ENCODE peak calls at places on chromosomes 3 and 15, in six cellular contexts. One of them, this sample, is unnamed.

GRCh38 chr15:70271422-70272088 is 173.8 kb upstream of the TLE3 start:
- DNase-seq in stomach: no peak
- DNase-seq in K562: no peak
- DNase-seq in hepatocyte: peak; percentile 81
- DNase-seq in lower lobe of right lung: no peak
- DNase-seq in brain microvascular endothelial cell: peak; percentile 98
- DNase-seq in this sample: peak; percentile 81

GRCh38 chr3:156151824-156152428 is 31.5 kb downstream of the KCNAB1 start:
- DNase-seq in stomach: peak; percentile 74
- DNase-seq in K562: peak; percentile 47
- DNase-seq in hepatocyte: peak; percentile 86
- DNase-seq in lower lobe of right lung: peak; percentile 68
- DNase-seq in brain microvascular endothelial cell: peak; percentile 79
- DNase-seq in this sample: no peak

GRCh38 chr3:15331606-15332404 is 581 bp downstream of the SH3BP5 start:
- DNase-seq in stomach: peak; percentile 32
- DNase-seq in K562: no peak
- DNase-seq in hepatocyte: no peak
- DNase-seq in lower lobe of right lung: peak; percentile 63
- DNase-seq in brain microvascular endothelial cell: no peak
- DNase-seq in this sample: no peak

GRCh38 chr3:99842826-99843589 is 25.3 kb downstream of the CMSS1 start:
- DNase-seq in stomach: no peak
- DNase-seq in K562: no peak
- DNase-seq in hepatocyte: peak; percentile 67
- DNase-seq in lower lobe of right lung: no peak
- DNase-seq in brain microvascular endothelial cell: no peak
- DNase-seq in this sample: no peak

GRCh38 chr15:67146214-67146613 is 80.8 kb downstream of the SMAD3 start:
- DNase-seq in stomach: peak; percentile 45
- DNase-seq in K562: no peak
- DNase-seq in hepatocyte: peak; percentile 46
- DNase-seq in lower lobe of right lung: no peak
- DNase-seq in brain microvascular endothelial cell: peak; percentile 83
- DNase-seq in this sample: no peak

GRCh38 chr3:79604681-79605080 is 163.1 kb downstream of the ROBO1 start:
- DNase-seq in stomach: no peak
- DNase-seq in K562: no peak
- DNase-seq in hepatocyte: no peak
- DNase-seq in lower lobe of right lung: no peak
- DNase-seq in brain microvascular endothelial cell: no peak
- DNase-seq in this sample: no peak

GRCh38 chr3:43400162-43400561 is 113.8 kb downstream of the SNRK start:
- DNase-seq in stomach: no peak
- DNase-seq in K562: no peak
- DNase-seq in hepatocyte: no peak
- DNase-seq in lower lobe of right lung: no peak
- DNase-seq in brain microvascular endothelial cell: no peak
- DNase-seq in this sample: no peak

GRCh38 chr15:31303434-31304073 is 23.1 kb upstream of the KLF13 start:
- DNase-seq in stomach: peak; percentile 50
- DNase-seq in K562: peak; percentile 72
- DNase-seq in hepatocyte: no peak
- DNase-seq in lower lobe of right lung: peak; percentile 69
- DNase-seq in brain microvascular endothelial cell: no peak
- DNase-seq in this sample: no peak

GRCh38 chr3:65557915-65558564 is 480.7 kb downstream of the MAGI1 start:
- DNase-seq in stomach: no peak
- DNase-seq in K562: no peak
- DNase-seq in hepatocyte: no peak
- DNase-seq in lower lobe of right lung: no peak
- DNase-seq in brain microvascular endothelial cell: no peak
- DNase-seq in this sample: no peak

GRCh38 chr3:632571-633170 is 436.1 kb downstream of the CHL1 start:
- DNase-seq in stomach: peak; percentile 37
- DNase-seq in K562: peak; percentile 51
- DNase-seq in hepatocyte: peak; percentile 81
- DNase-seq in lower lobe of right lung: no peak
- DNase-seq in brain microvascular endothelial cell: peak; percentile 63
- DNase-seq in this sample: no peak

GRCh38 chr3:114418724-114419543 is 125.1 kb downstream of the TIGIT start:
- DNase-seq in stomach: no peak
- DNase-seq in K562: peak; percentile 42
- DNase-seq in hepatocyte: peak; percentile 73
- DNase-seq in lower lobe of right lung: no peak
- DNase-seq in brain microvascular endothelial cell: peak; percentile 43
- DNase-seq in this sample: peak; percentile 90

GRCh38 chr3:122416966-122417365 is 1.1 kb upstream of the WDR5B start:
- DNase-seq in stomach: no peak
- DNase-seq in K562: no peak
- DNase-seq in hepatocyte: no peak
- DNase-seq in lower lobe of right lung: no peak
- DNase-seq in brain microvascular endothelial cell: no peak
- DNase-seq in this sample: no peak

DNA sequence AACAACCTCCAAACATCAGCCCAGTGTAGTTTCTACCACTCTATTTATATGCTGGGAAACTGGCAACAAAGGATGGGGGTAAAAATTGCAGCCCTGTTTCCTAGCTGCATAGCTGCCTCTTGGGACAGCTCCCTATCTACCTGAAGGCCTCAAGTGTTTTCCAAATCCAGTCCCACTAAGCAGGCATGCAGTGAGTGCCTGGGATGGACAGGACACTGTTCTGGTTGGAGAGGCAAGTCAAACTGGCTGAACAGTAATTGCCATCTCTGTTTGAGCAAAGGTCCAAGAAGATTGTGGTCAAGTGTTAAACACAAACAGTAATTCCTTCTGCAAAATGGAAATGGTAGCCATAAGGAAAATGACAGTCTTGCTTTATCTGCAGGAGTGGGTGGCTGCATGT is 125.4 kb downstream of the FMN1 start:
- DNase-seq in stomach: no peak
- DNase-seq in K562: no peak
- DNase-seq in hepatocyte: no peak
- DNase-seq in lower lobe of right lung: no peak
- DNase-seq in brain microvascular endothelial cell: no peak
- DNase-seq in this sample: no peak
- H3K4me3 ChIP-seq in stomach: no peak overlapping the region
- H3K4me3 ChIP-seq in K562: no peak overlapping the region
- H3K4me3 ChIP-seq in hepatocyte: no peak overlapping the region
- H3K4me3 ChIP-seq in lower lobe of right lung: no peak overlapping the region
- H3K4me3 ChIP-seq in brain microvascular endothelial cell: no peak overlapping the region
- H3K4me3 ChIP-seq in this sample: no peak overlapping the region

GRCh38 chr15:65927545-65927944 is 58.3 kb downstream of the RAB11A start:
- DNase-seq in stomach: no peak
- DNase-seq in K562: no peak
- DNase-seq in hepatocyte: no peak
- DNase-seq in lower lobe of right lung: no peak
- DNase-seq in brain microvascular endothelial cell: no peak
- DNase-seq in this sample: no peak
- TF ChIP-seq CTCF in stomach: no peak
- TF ChIP-seq CTCF in K562: no peak
- TF ChIP-seq CTCF in hepatocyte: peak; percentile 5
- TF ChIP-seq CTCF in lower lobe of right lung: no peak
- TF ChIP-seq CTCF in brain microvascular endothelial cell: peak; percentile 52
- TF ChIP-seq CTCF in this sample: peak; percentile 33

GRCh38 chr15:65368646-65369045 is 9.2 kb downstream of the IGDCC3 start:
- DNase-seq in stomach: no peak
- DNase-seq in K562: no peak
- DNase-seq in hepatocyte: no peak
- DNase-seq in lower lobe of right lung: no peak
- DNase-seq in brain microvascular endothelial cell: no peak
- DNase-seq in this sample: no peak

GRCh38 chr15:65370885-65371284 is 6.9 kb downstream of the IGDCC3 start:
- DNase-seq in stomach: no peak
- DNase-seq in K562: no peak
- DNase-seq in hepatocyte: no peak
- DNase-seq in lower lobe of right lung: no peak
- DNase-seq in brain microvascular endothelial cell: no peak
- DNase-seq in this sample: no peak

GRCh38 chr15:65369148-65369547 is 8.7 kb downstream of the IGDCC3 start:
- DNase-seq in stomach: no peak
- DNase-seq in K562: no peak
- DNase-seq in hepatocyte: no peak
- DNase-seq in lower lobe of right lung: no peak
- DNase-seq in brain microvascular endothelial cell: no peak
- DNase-seq in this sample: no peak

GRCh38 chr15:65368300-65368617 is 9.5 kb downstream of the IGDCC3 start:
- DNase-seq in stomach: no peak
- DNase-seq in K562: no peak
- DNase-seq in hepatocyte: no peak
- DNase-seq in lower lobe of right lung: no peak
- DNase-seq in brain microvascular endothelial cell: no peak
- DNase-seq in this sample: no peak

DNA sequence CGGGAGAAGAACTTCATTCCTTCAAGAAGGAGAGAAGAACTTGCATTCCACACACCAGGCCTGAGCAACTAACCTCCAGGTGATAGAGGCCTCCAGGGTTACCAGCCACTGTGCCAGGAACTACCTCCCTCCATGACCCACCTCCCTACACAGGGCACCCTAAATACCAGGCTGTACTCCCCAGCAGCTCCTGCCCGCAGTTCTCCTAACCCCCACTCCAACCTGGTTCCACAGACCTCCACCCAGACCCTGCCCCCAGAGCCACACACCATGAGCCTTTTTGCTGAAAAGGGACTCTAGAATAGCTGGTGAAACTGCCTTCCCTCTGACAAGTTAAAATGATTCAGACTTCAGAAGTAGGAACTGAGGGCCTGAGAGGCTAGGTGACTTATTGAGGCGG is 8.2 kb downstream of the IGDCC3 start:
- DNase-seq in stomach: no peak
- DNase-seq in K562: no peak
- DNase-seq in hepatocyte: no peak
- DNase-seq in lower lobe of right lung: no peak
- DNase-seq in brain microvascular endothelial cell: no peak
- DNase-seq in this sample: no peak
- H3K27me3 ChIP-seq in stomach: no peaks in the 10 kb centered on the region
- H3K27me3 ChIP-seq in K562: peaks cover 50% of the 10 kb centered on the region
- H3K27me3 ChIP-seq in hepatocyte: no peaks in the 10 kb centered on the region
- H3K27me3 ChIP-seq in lower lobe of right lung: peaks cover 17% of the 10 kb centered on the region
- H3K27me3 ChIP-seq in brain microvascular endothelial cell: peaks cover 10% of the 10 kb centered on the region
- H3K27me3 ChIP-seq in this sample: peaks cover 11% of the 10 kb centered on the region

GRCh38 chr3:58266577-58266976 is 29.0 kb downstream of the ABHD6 start:
- DNase-seq in stomach: no peak
- DNase-seq in K562: no peak
- DNase-seq in hepatocyte: no peak
- DNase-seq in lower lobe of right lung: no peak
- DNase-seq in brain microvascular endothelial cell: no peak
- DNase-seq in this sample: no peak
- H3K4me3 ChIP-seq in stomach: no peak overlapping the region
- H3K4me3 ChIP-seq in K562: no peak overlapping the region
- H3K4me3 ChIP-seq in hepatocyte: no peak overlapping the region
- H3K4me3 ChIP-seq in lower lobe of right lung: no peak overlapping the region
- H3K4me3 ChIP-seq in brain microvascular endothelial cell: no peak overlapping the region
- H3K4me3 ChIP-seq in this sample: no peak overlapping the region

DNA sequence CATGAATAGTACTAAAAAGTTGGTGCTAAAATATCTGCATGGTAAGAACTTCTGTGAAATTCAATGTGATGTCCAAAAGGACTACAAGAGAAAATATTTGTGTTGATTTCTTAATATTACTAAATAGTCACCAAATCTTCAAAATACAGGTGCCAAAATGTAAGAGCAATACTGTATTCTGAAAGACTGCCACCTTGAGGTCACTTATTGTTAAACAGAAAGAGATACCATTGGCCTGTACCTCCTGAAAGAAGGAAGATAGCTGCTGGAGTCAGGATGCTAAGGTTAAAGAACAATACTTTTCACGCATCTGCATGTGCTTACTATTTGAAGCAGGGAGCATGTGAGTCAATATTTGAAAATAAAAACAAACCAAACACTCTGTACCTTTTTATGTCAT is 72.0 kb upstream of the LSAMP start:
- DNase-seq in stomach: no peak
- DNase-seq in K562: no peak
- DNase-seq in hepatocyte: peak; percentile 5
- DNase-seq in lower lobe of right lung: no peak
- DNase-seq in brain microvascular endothelial cell: peak; percentile 0
- DNase-seq in this sample: no peak
- TF ChIP-seq CTCF in stomach: no peak
- TF ChIP-seq CTCF in K562: no peak
- TF ChIP-seq CTCF in hepatocyte: peak; percentile 37
- TF ChIP-seq CTCF in lower lobe of right lung: no peak
- TF ChIP-seq CTCF in brain microvascular endothelial cell: peak; percentile 35
- TF ChIP-seq CTCF in this sample: no peak

This sample was measured in BJ.